ENCODE peak calls at places on chromosomes 5 and 9, in five cellular contexts. L is psoas muscle, K is sigmoid colon, R is mucosa of descending colon, Q is spleen. A is an unnamed sample.
A peak's percentile ranks its signal among the peaks of the same experiment; 100 is the strongest.

GRCh38 chr9:34985311-34985899 is 4.1 kb upstream of the DNAJB5 start:
- DNase-seq in L (peak; percentile 39), K (no peak), R (peak; percentile 53), Q (peak; percentile 80), A (no peak)

GRCh38 chr5:134440185-134440755 is 28.6 kb upstream of the CDKN2AIPNL start:
- DNase-seq in L (no peak), K (no peak), R (no peak), Q (no peak), A (no peak)

GRCh38 chr5:173463207-173463606 is 135.0 kb upstream of the STC2 start:
- DNase-seq in L (no peak), K (no peak), R (no peak), Q (no peak), A (no peak)

GRCh38 chr5:153476767-153477166 is 13.7 kb upstream of the GRIA1 start:
- DNase-seq in L (no peak), K (no peak), R (no peak), Q (no peak), A (no peak)

GRCh38 chr5:158911693-158912363 is 187.9 kb downstream of the EBF1 start:
- DNase-seq in L (no peak), K (no peak), R (no peak), Q (no peak), A (no peak)

GRCh38 chr9:125415583-125416443 is 154.2 kb downstream of the GAPVD1 start:
- DNase-seq in L (no peak), K (no peak), R (no peak), Q (no peak), A (no peak)

GRCh38 chr5:1445313-1445894 is at the start of gene SLC6A3:
- DNase-seq in L (peak; percentile 18), K (no peak), R (peak; percentile 41), Q (no peak), A (no peak)

GRCh38 chr5:148808864-148809642 is 17.4 kb upstream of the ADRB2 start:
- DNase-seq in L (no peak), K (no peak), R (no peak), Q (peak; percentile 79), A (no peak)

GRCh38 chr5:80990971-80991370 is 30.8 kb downstream of the RASGRF2 start:
- DNase-seq in L (no peak), K (no peak), R (no peak), Q (no peak), A (no peak)

GRCh38 chr9:33029106-33029788 is 4.2 kb downstream of the DNAJA1 start:
- DNase-seq in L (no peak), K (no peak), R (no peak), Q (no peak), A (no peak)

GRCh38 chr5:107577551-107577950 is 93.2 kb downstream of the EFNA5 start:
- DNase-seq in L (no peak), K (no peak), R (no peak), Q (no peak), A (no peak)

GRCh38 chr9:68585034-68585761 is 44.5 kb upstream of the TMEM252 start:
- DNase-seq in L (no peak), K (no peak), R (no peak), Q (no peak), A (no peak)

GRCh38 chr5:11251242-11251641 is 490.2 kb upstream of the DAP start:
- DNase-seq in L (no peak), K (no peak), R (no peak), Q (no peak), A (no peak)

GRCh38 chr5:93273176-93273575 is 307.8 kb downstream of the NR2F1-AS1 start:
- DNase-seq in L (no peak), K (no peak), R (no peak), Q (no peak), A (no peak)

GRCh38 chr9:133506653-133507038 is 18.1 kb downstream of the MYMK start:
- DNase-seq in L (peak; percentile 80), K (no peak), R (no peak), Q (no peak), A (no peak)

GRCh38 chr5:33549982-33550567 is 109.3 kb downstream of the TARS1 start:
- DNase-seq in L (no peak), K (no peak), R (no peak), Q (no peak), A (no peak)

GRCh38 chr9:137493163-137494103 is 34.3 kb upstream of the NSMF start:
- DNase-seq in L (no peak), K (peak; percentile 51), R (peak; percentile 27), Q (peak; percentile 68), A (no peak)

GRCh38 chr5:34680896-34681295 is 24.8 kb downstream of the RAI14 start:
- DNase-seq in L (no peak), K (no peak), R (no peak), Q (no peak), A (no peak)

GRCh38 chr9:121281614-121282291 is 13.8 kb downstream of the GSN start:
- DNase-seq in L (peak; percentile 76), K (peak; percentile 94), R (peak; percentile 93), Q (peak; percentile 86), A (peak; percentile 45)

GRCh38 chr5:127406326-127407121 is 110.9 kb upstream of the PRRC1 start:
- DNase-seq in L (no peak), K (no peak), R (no peak), Q (no peak), A (no peak)

GRCh38 chr5:8993031-8993430 is 552.8 kb downstream of the SEMA5A start:
- DNase-seq in L (no peak), K (no peak), R (no peak), Q (no peak), A (no peak)

GRCh38 chr5:128378636-128379035 is 159.4 kb downstream of the FBN2 start:
- DNase-seq in L (no peak), K (no peak), R (no peak), Q (no peak), A (no peak)

GRCh38 chr5:21071986-21072385 is 1084.0 kb upstream of the CDH18 start:
- DNase-seq in L (no peak), K (no peak), R (no peak), Q (no peak), A (no peak)

GRCh38 chr5:10018670-10019069 is 231.0 kb downstream of the ATPSCKMT start:
- DNase-seq in L (no peak), K (no peak), R (no peak), Q (no peak), A (no peak)

GRCh38 chr5:24059006-24059405 is 551.6 kb downstream of the PRDM9 start:
- DNase-seq in L (no peak), K (no peak), R (no peak), Q (no peak), A (no peak)

GRCh38 chr5:161432798-161433197 is 113.7 kb downstream of the GABRB2 start:
- DNase-seq in L (no peak), K (no peak), R (no peak), Q (no peak), A (no peak)

GRCh38 chr5:140795259-140795641 is 598 bp downstream of the PCDHA2 start:
- DNase-seq in L (no peak), K (no peak), R (no peak), Q (no peak), A (no peak)
- H3K4me3 ChIP-seq in L (no peak overlapping the region), K (peak overlapping the region; percentile 25), R (no peak overlapping the region), Q (no peak overlapping the region), A (peak overlapping the region; percentile 44)

GRCh38 chr5:16777432-16777831 is 158.7 kb downstream of the MYO10 start:
- DNase-seq in L (no peak), K (no peak), R (no peak), Q (no peak), A (no peak)

GRCh38 chr5:16773990-16774389 is 157.2 kb upstream of the RETREG1 start:
- DNase-seq in L (no peak), K (no peak), R (no peak), Q (no peak), A (no peak)

GRCh38 chr5:16782227-16782626 is 153.9 kb downstream of the MYO10 start:
- DNase-seq in L (no peak), K (no peak), R (no peak), Q (no peak), A (no peak)

GRCh38 chr5:16774806-16775205 is 158.0 kb upstream of the RETREG1 start:
- DNase-seq in L (no peak), K (no peak), R (no peak), Q (no peak), A (no peak)

GRCh38 chr5:16776611-16777251 is 159.4 kb downstream of the MYO10 start:
- DNase-seq in L (peak; percentile 40), K (no peak), R (no peak), Q (no peak), A (no peak)
- TF ChIP-seq CTCF in L (peak; percentile 49), K (no peak), R (no peak), Q (no peak), A (no peak)

DNA sequence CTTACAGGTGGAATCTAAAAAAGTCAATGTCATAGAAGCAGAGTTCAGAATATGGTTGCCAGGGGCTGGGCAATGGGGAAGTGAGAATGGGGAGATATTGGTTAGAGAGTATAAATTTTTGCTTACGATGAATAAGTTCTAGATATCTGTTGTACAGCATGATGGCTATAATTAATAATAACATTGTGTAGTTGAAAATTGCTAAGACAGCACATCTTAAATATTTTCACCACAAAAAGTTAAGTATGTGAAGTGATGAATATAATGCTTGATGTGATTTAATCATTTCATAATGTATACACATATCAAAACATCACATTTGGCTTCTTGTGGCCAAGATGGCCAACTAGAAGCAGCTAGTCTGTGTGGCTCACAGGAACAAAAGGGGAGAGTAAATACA is 425.9 kb upstream of the ACO1 start:
- DNase-seq in L (no peak), K (no peak), R (no peak), Q (no peak), A (no peak)
- H3K4me1 ChIP-seq in L (no peaks in the 10 kb centered on the region), K (no peaks in the 10 kb centered on the region), R (no peaks in the 10 kb centered on the region), Q (no peaks in the 10 kb centered on the region), A (no peaks in the 10 kb centered on the region)

GRCh38 chr5:56011835-56012234 is 17.1 kb upstream of the IL6ST start:
- DNase-seq in L (no peak), K (no peak), R (no peak), Q (no peak), A (no peak)
- H3K4me3 ChIP-seq in L (no peak overlapping the region), K (no peak overlapping the region), R (no peak overlapping the region), Q (no peak overlapping the region), A (no peak overlapping the region)

GRCh38 chr9:74570879-74571512 is 73.9 kb downstream of the RORB start:
- DNase-seq in L (no peak), K (no peak), R (no peak), Q (no peak), A (no peak)
- TF ChIP-seq CTCF in L (peak; percentile 61), K (peak; percentile 25), R (peak; percentile 26), Q (peak; percentile 33), A (peak; percentile 45)